ENCODE peak calls at places on chromosomes 2 and 18, in ten cellular contexts. One of them, this sample, is unnamed.

GRCh38 chr2:8541223-8541622 is 140.6 kb upstream of the ID2 start:
- DNase-seq in cerebellar cortex: no peak
- DNase-seq in effector memory CD4-positive, alpha-beta T cell: no peak
- DNase-seq in activated CD8-positive, alpha-beta memory T cell treated with anti-CD3 and anti-CD28 coated beads, Interleukin-2, amount 50 U/mL, for 48 hours: peak
- DNase-seq in hypothalamus: no peak
- DNase-seq in iris pigment epithelial cell: no peak
- DNase-seq in NCI-H1105 treated with DMSO at 0.1 percent for 48 hours: no peak
- DNase-seq in dermis blood vessel endothelial cell: no peak
- DNase-seq in memory B cell: no peak
- DNase-seq in body of pancreas: no peak
- DNase-seq in this sample: no peak

GRCh38 chr2:152497481-152498052 is 162.6 kb downstream of the FMNL2 start:
- DNase-seq in cerebellar cortex: peak
- DNase-seq in effector memory CD4-positive, alpha-beta T cell: no peak
- DNase-seq in activated CD8-positive, alpha-beta memory T cell treated with anti-CD3 and anti-CD28 coated beads, Interleukin-2, amount 50 U/mL, for 48 hours: no peak
- DNase-seq in hypothalamus: no peak
- DNase-seq in iris pigment epithelial cell: peak
- DNase-seq in NCI-H1105 treated with DMSO at 0.1 percent for 48 hours: no peak
- DNase-seq in dermis blood vessel endothelial cell: peak
- DNase-seq in memory B cell: no peak
- DNase-seq in body of pancreas: peak
- DNase-seq in this sample: no peak

GRCh38 chr2:134690629-134691215 is 28.1 kb downstream of the TMEM163 start:
- DNase-seq in cerebellar cortex: no peak
- DNase-seq in effector memory CD4-positive, alpha-beta T cell: no peak
- DNase-seq in activated CD8-positive, alpha-beta memory T cell treated with anti-CD3 and anti-CD28 coated beads, Interleukin-2, amount 50 U/mL, for 48 hours: no peak
- DNase-seq in hypothalamus: no peak
- DNase-seq in iris pigment epithelial cell: no peak
- DNase-seq in NCI-H1105 treated with DMSO at 0.1 percent for 48 hours: no peak
- DNase-seq in dermis blood vessel endothelial cell: no peak
- DNase-seq in memory B cell: no peak
- DNase-seq in body of pancreas: peak
- DNase-seq in this sample: no peak

GRCh38 chr2:38514603-38515154 is 88.0 kb downstream of the HNRNPLL start:
- DNase-seq in cerebellar cortex: no peak
- DNase-seq in effector memory CD4-positive, alpha-beta T cell: no peak
- DNase-seq in activated CD8-positive, alpha-beta memory T cell treated with anti-CD3 and anti-CD28 coated beads, Interleukin-2, amount 50 U/mL, for 48 hours: no peak
- DNase-seq in hypothalamus: no peak
- DNase-seq in iris pigment epithelial cell: no peak
- DNase-seq in NCI-H1105 treated with DMSO at 0.1 percent for 48 hours: no peak
- DNase-seq in dermis blood vessel endothelial cell: no peak
- DNase-seq in memory B cell: no peak
- DNase-seq in body of pancreas: no peak
- DNase-seq in this sample: no peak

GRCh38 chr18:62989195-62989594 is 273.9 kb downstream of the PHLPP1 start:
- DNase-seq in cerebellar cortex: no peak
- DNase-seq in effector memory CD4-positive, alpha-beta T cell: no peak
- DNase-seq in activated CD8-positive, alpha-beta memory T cell treated with anti-CD3 and anti-CD28 coated beads, Interleukin-2, amount 50 U/mL, for 48 hours: no peak
- DNase-seq in hypothalamus: no peak
- DNase-seq in iris pigment epithelial cell: no peak
- DNase-seq in NCI-H1105 treated with DMSO at 0.1 percent for 48 hours: no peak
- DNase-seq in dermis blood vessel endothelial cell: no peak
- DNase-seq in memory B cell: no peak
- DNase-seq in body of pancreas: no peak
- DNase-seq in this sample: no peak

GRCh38 chr2:98346259-98347236 is at the start of gene CNGA3:
- DNase-seq in cerebellar cortex: no peak
- DNase-seq in effector memory CD4-positive, alpha-beta T cell: no peak
- DNase-seq in activated CD8-positive, alpha-beta memory T cell treated with anti-CD3 and anti-CD28 coated beads, Interleukin-2, amount 50 U/mL, for 48 hours: peak
- DNase-seq in hypothalamus: no peak
- DNase-seq in iris pigment epithelial cell: peak
- DNase-seq in NCI-H1105 treated with DMSO at 0.1 percent for 48 hours: no peak
- DNase-seq in dermis blood vessel endothelial cell: peak
- DNase-seq in memory B cell: peak
- DNase-seq in body of pancreas: no peak
- DNase-seq in this sample: no peak

GRCh38 chr2:63842149-63843061 is 709 bp downstream of the UGP2 start:
- DNase-seq in cerebellar cortex: peak
- DNase-seq in effector memory CD4-positive, alpha-beta T cell: no peak
- DNase-seq in activated CD8-positive, alpha-beta memory T cell treated with anti-CD3 and anti-CD28 coated beads, Interleukin-2, amount 50 U/mL, for 48 hours: peak
- DNase-seq in hypothalamus: no peak
- DNase-seq in iris pigment epithelial cell: peak
- DNase-seq in NCI-H1105 treated with DMSO at 0.1 percent for 48 hours: peak
- DNase-seq in dermis blood vessel endothelial cell: peak
- DNase-seq in memory B cell: no peak
- DNase-seq in body of pancreas: peak
- DNase-seq in this sample: peak

GRCh38 chr2:205730701-205731271 is 48.5 kb downstream of the NRP2 start:
- DNase-seq in cerebellar cortex: no peak
- DNase-seq in effector memory CD4-positive, alpha-beta T cell: no peak
- DNase-seq in activated CD8-positive, alpha-beta memory T cell treated with anti-CD3 and anti-CD28 coated beads, Interleukin-2, amount 50 U/mL, for 48 hours: no peak
- DNase-seq in hypothalamus: no peak
- DNase-seq in iris pigment epithelial cell: peak
- DNase-seq in NCI-H1105 treated with DMSO at 0.1 percent for 48 hours: no peak
- DNase-seq in dermis blood vessel endothelial cell: no peak
- DNase-seq in memory B cell: no peak
- DNase-seq in body of pancreas: no peak
- DNase-seq in this sample: no peak

GRCh38 chr2:190637903-190638618 is 10.8 kb upstream of the NAB1 start:
- DNase-seq in cerebellar cortex: no peak
- DNase-seq in effector memory CD4-positive, alpha-beta T cell: no peak
- DNase-seq in activated CD8-positive, alpha-beta memory T cell treated with anti-CD3 and anti-CD28 coated beads, Interleukin-2, amount 50 U/mL, for 48 hours: no peak
- DNase-seq in hypothalamus: no peak
- DNase-seq in iris pigment epithelial cell: peak
- DNase-seq in NCI-H1105 treated with DMSO at 0.1 percent for 48 hours: no peak
- DNase-seq in dermis blood vessel endothelial cell: no peak
- DNase-seq in memory B cell: no peak
- DNase-seq in body of pancreas: no peak
- DNase-seq in this sample: no peak

GRCh38 chr2:46299365-46300263 is 2.4 kb downstream of the EPAS1 start:
- DNase-seq in cerebellar cortex: peak
- DNase-seq in effector memory CD4-positive, alpha-beta T cell: no peak
- DNase-seq in activated CD8-positive, alpha-beta memory T cell treated with anti-CD3 and anti-CD28 coated beads, Interleukin-2, amount 50 U/mL, for 48 hours: no peak
- DNase-seq in hypothalamus: no peak
- DNase-seq in iris pigment epithelial cell: peak
- DNase-seq in NCI-H1105 treated with DMSO at 0.1 percent for 48 hours: peak
- DNase-seq in dermis blood vessel endothelial cell: peak
- DNase-seq in memory B cell: no peak
- DNase-seq in body of pancreas: peak
- DNase-seq in this sample: peak

GRCh38 chr2:203670939-203671338 is 35.5 kb upstream of the CD28 start:
- DNase-seq in cerebellar cortex: no peak
- DNase-seq in effector memory CD4-positive, alpha-beta T cell: no peak
- DNase-seq in activated CD8-positive, alpha-beta memory T cell treated with anti-CD3 and anti-CD28 coated beads, Interleukin-2, amount 50 U/mL, for 48 hours: no peak
- DNase-seq in hypothalamus: no peak
- DNase-seq in iris pigment epithelial cell: peak
- DNase-seq in NCI-H1105 treated with DMSO at 0.1 percent for 48 hours: no peak
- DNase-seq in dermis blood vessel endothelial cell: no peak
- DNase-seq in memory B cell: no peak
- DNase-seq in body of pancreas: no peak
- DNase-seq in this sample: no peak

GRCh38 chr2:29046321-29046720 is 28.0 kb downstream of the PCARE start:
- DNase-seq in cerebellar cortex: no peak
- DNase-seq in effector memory CD4-positive, alpha-beta T cell: no peak
- DNase-seq in activated CD8-positive, alpha-beta memory T cell treated with anti-CD3 and anti-CD28 coated beads, Interleukin-2, amount 50 U/mL, for 48 hours: no peak
- DNase-seq in hypothalamus: no peak
- DNase-seq in iris pigment epithelial cell: no peak
- DNase-seq in NCI-H1105 treated with DMSO at 0.1 percent for 48 hours: no peak
- DNase-seq in dermis blood vessel endothelial cell: no peak
- DNase-seq in memory B cell: no peak
- DNase-seq in body of pancreas: no peak
- DNase-seq in this sample: no peak

GRCh38 chr2:219010162-219010756 is 17.0 kb upstream of the CRYBA2 start:
- DNase-seq in cerebellar cortex: peak
- DNase-seq in effector memory CD4-positive, alpha-beta T cell: no peak
- DNase-seq in activated CD8-positive, alpha-beta memory T cell treated with anti-CD3 and anti-CD28 coated beads, Interleukin-2, amount 50 U/mL, for 48 hours: no peak
- DNase-seq in hypothalamus: no peak
- DNase-seq in iris pigment epithelial cell: no peak
- DNase-seq in NCI-H1105 treated with DMSO at 0.1 percent for 48 hours: peak
- DNase-seq in dermis blood vessel endothelial cell: peak
- DNase-seq in memory B cell: no peak
- DNase-seq in body of pancreas: peak
- DNase-seq in this sample: no peak

GRCh38 chr2:191030521-191031154 is 16.7 kb upstream of the STAT1 start:
- DNase-seq in cerebellar cortex: peak
- DNase-seq in effector memory CD4-positive, alpha-beta T cell: no peak
- DNase-seq in activated CD8-positive, alpha-beta memory T cell treated with anti-CD3 and anti-CD28 coated beads, Interleukin-2, amount 50 U/mL, for 48 hours: no peak
- DNase-seq in hypothalamus: no peak
- DNase-seq in iris pigment epithelial cell: peak
- DNase-seq in NCI-H1105 treated with DMSO at 0.1 percent for 48 hours: peak
- DNase-seq in dermis blood vessel endothelial cell: peak
- DNase-seq in memory B cell: no peak
- DNase-seq in body of pancreas: peak
- DNase-seq in this sample: no peak

This sample was measured in C1 segment of cervical spinal cord.